ENCODE peak calls at places on chromosome 17, in five cellular contexts. L, B, V, J and W are unnamed samples.

GRCh38 chr17:45973099-45973838 is 25.8 kb upstream of the STH start:
- DNase-seq in L (no peak), B (peak; percentile 40), V (no peak), J (no peak), W (no peak)

GRCh38 chr17:1032391-1032790 is 35.5 kb downstream of the TIMM22 start:
- DNase-seq in L (no peak), B (no peak), V (no peak), J (no peak), W (no peak)

GRCh38 chr17:28996554-28997096 is 9.2 kb downstream of the SEZ6 start:
- DNase-seq in L (no peak), B (no peak), V (no peak), J (no peak), W (no peak)

GRCh38 chr17:17827826-17828621 is 8.8 kb downstream of the SREBF1 start:
- DNase-seq in L (no peak), B (no peak), V (no peak), J (no peak), W (no peak)

GRCh38 chr17:59416184-59416583 is 84.7 kb downstream of the YPEL2 start:
- DNase-seq in L (no peak), B (no peak), V (no peak), J (no peak), W (no peak)

GRCh38 chr17:62630365-62631085 is 3.1 kb downstream of the MRC2 start:
- DNase-seq in L (no peak), B (no peak), V (no peak), J (no peak), W (no peak)

GRCh38 chr17:51442112-51442865 is 181.9 kb downstream of the UTP18 start:
- DNase-seq in L (no peak), B (no peak), V (no peak), J (no peak), W (no peak)

GRCh38 chr17:80982426-80982974 is 9.1 kb upstream of the CHMP6 start:
- DNase-seq in L (no peak), B (no peak), V (no peak), J (no peak), W (no peak)

GRCh38 chr17:9531080-9531479 is 44.5 kb downstream of the STX8 start:
- DNase-seq in L (no peak), B (no peak), V (no peak), J (no peak), W (no peak)

GRCh38 chr17:66264696-66265095 is 35.5 kb upstream of the APOH start:
- DNase-seq in L (no peak), B (no peak), V (no peak), J (no peak), W (no peak)

GRCh38 chr17:19304209-19304608 is 58.3 kb downstream of the B9D1 start:
- DNase-seq in L (no peak), B (peak; percentile 81), V (no peak), J (no peak), W (no peak)

GRCh38 chr17:66548158-66548557 is 245.7 kb downstream of the PRKCA start:
- DNase-seq in L (no peak), B (no peak), V (no peak), J (no peak), W (no peak)

GRCh38 chr17:7992924-7993323 is 9.5 kb upstream of the GUCY2D start:
- DNase-seq in L (no peak), B (no peak), V (no peak), J (no peak), W (no peak)

GRCh38 chr17:3750296-3750695 is 26.6 kb downstream of the HASPIN start:
- DNase-seq in L (no peak), B (no peak), V (no peak), J (no peak), W (no peak)

GRCh38 chr17:39144414-39144813 is 7.0 kb downstream of the PLXDC1 start:
- DNase-seq in L (no peak), B (peak; percentile 95), V (no peak), J (peak; percentile 69), W (no peak)

GRCh38 chr17:64343833-64344637 is 46.6 kb downstream of the PECAM1 start:
- DNase-seq in L (peak; percentile 45), B (peak; percentile 85), V (no peak), J (no peak), W (no peak)

GRCh38 chr17:61294777-61295176 is 104.9 kb upstream of the TBX2 start:
- DNase-seq in L (no peak), B (no peak), V (no peak), J (no peak), W (no peak)

GRCh38 chr17:81905424-81905875 is 3.4 kb downstream of the NPB start:
- DNase-seq in L (no peak), B (no peak), V (no peak), J (no peak), W (no peak)

GRCh38 chr17:80264048-80264792 is 3.6 kb downstream of the RNF213 start:
- DNase-seq in L (no peak), B (no peak), V (peak; percentile 37), J (no peak), W (no peak)

GRCh38 chr17:82936768-82937171 is 96.9 kb upstream of the ZNF750 start:
- DNase-seq in L (no peak), B (no peak), V (no peak), J (no peak), W (peak; percentile 57)

GRCh38 chr17:62105361-62105760 is 40.3 kb upstream of the MED13 start:
- DNase-seq in L (no peak), B (no peak), V (no peak), J (no peak), W (no peak)

GRCh38 chr17:34842235-34842634 is 119.0 kb downstream of the CCT6B start:
- DNase-seq in L (no peak), B (no peak), V (no peak), J (no peak), W (no peak)

GRCh38 chr17:83106913-83107655 is 27.7 kb downstream of the METRNL start:
- DNase-seq in L (no peak), B (no peak), V (no peak), J (peak; percentile 20), W (no peak)

GRCh38 chr17:35218901-35219300 is 24.0 kb upstream of the SLFN5 start:
- DNase-seq in L (no peak), B (no peak), V (no peak), J (no peak), W (no peak)

GRCh38 chr17:33459078-33459940 is 166.2 kb upstream of the ASIC2 start:
- DNase-seq in L (no peak), B (no peak), V (no peak), J (peak; percentile 9), W (no peak)

GRCh38 chr17:81471804-81472456 is 40.7 kb downstream of the ACTG1 start:
- DNase-seq in L (peak; percentile 74), B (peak; percentile 60), V (no peak), J (peak; percentile 80), W (no peak)

GRCh38 chr17:19381361-19381740 is 3.1 kb downstream of the MAPK7 start:
- DNase-seq in L (no peak), B (no peak), V (no peak), J (no peak), W (peak; percentile 73)

GRCh38 chr17:31390426-31390747 is 1.1 kb upstream of the RAB11FIP4 start:
- DNase-seq in L (no peak), B (no peak), V (no peak), J (no peak), W (no peak)

GRCh38 chr17:81999975-82000802 is 22.5 kb downstream of the CENPX start:
- DNase-seq in L (no peak), B (no peak), V (no peak), J (no peak), W (no peak)

GRCh38 chr17:57461082-57461481 is 204.8 kb downstream of the MSI2 start:
- DNase-seq in L (no peak), B (no peak), V (no peak), J (no peak), W (no peak)

GRCh38 chr17:28547096-28547622 is 5.3 kb downstream of the UNC119 start:
- DNase-seq in L (no peak), B (no peak), V (no peak), J (no peak), W (no peak)

GRCh38 chr17:7711356-7711755 is 6.2 kb upstream of the DNAH2 start:
- DNase-seq in L (no peak), B (no peak), V (no peak), J (no peak), W (no peak)

GRCh38 chr17:49859991-49860953 is 12.4 kb upstream of the TAC4 start:
- DNase-seq in L (no peak), B (no peak), V (no peak), J (no peak), W (no peak)

DNA sequence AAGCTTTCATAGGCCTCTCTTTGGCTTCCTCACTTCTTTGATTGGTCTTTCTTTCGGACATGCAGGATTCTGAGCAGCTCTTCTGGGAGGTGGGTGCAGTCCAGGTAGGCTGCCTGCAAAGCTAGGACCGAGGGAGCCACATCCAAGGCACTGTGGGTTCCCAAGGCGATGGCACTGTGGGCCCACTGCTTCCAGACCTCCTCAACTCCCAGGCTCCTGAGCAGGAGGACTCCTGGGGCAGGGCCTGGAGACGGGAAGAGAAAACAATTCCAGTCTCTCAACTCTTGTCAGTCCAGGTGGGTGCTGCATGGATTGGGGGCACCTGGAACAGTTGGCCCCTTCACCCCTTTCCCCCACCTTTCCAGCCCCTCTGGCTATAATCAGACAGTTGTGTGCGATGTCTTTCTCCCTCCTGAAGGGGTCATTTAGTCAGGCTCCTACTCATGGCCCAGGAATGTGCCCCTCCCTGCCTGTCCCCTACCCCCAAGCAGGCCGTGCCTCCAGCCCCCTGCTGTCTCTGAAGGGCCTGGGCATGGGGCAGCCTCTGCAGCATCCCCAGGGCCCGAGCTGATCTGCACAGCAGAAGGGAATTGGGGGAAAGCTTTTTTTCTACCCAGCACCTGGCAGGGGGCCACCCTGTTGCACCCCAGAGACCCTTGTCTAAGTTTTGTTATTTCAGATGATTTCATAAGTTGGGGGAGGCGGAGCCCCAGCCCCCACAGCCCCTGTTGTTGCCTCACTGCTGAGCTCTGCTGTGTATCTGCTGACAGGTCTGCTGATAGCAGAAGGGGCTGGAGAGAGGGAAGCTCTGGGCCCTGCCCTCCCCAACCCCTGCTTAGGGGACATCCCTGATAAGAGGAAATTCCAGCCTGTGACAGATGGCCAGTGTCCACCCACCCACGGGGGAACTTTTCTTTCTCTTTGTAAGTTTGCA is 330.3 kb downstream of the SEC14L1 start:
- DNase-seq in L (no peak), B (peak; percentile 43), V (no peak), J (peak; percentile 67), W (no peak)
- H3K4me3 ChIP-seq in L (no peak overlapping the region), B (no peak overlapping the region), V (no peak overlapping the region), J (no peak overlapping the region), W (no peak overlapping the region)

DNA sequence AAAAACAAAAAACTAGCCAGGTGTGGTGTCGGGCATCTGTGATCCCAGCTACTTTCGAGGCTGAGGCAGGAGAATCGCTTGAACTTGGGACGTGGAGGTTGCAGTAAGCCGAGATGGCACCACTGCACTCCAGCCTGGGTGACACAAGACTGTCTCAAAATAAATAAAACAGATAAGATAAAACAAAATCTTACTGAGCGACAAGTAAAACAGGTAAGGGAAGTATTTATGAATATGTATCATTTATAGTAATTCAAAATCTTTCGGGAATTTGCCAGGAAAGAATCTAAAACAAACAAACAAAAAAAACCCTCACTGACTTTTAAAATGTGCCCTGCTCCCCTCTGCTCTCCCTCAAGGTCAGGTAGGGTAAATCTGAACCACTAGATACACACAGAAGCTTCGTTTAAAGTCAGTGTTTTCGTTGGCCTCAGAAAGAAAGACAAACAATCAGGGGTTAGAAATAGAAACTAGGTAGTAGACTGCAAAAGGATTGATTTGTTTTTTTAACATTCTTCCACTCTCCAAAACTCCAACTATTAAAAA is 2.1 kb downstream of the PRPSAP1 start:
- DNase-seq in L (no peak), B (no peak), V (no peak), J (no peak), W (no peak)
- H3K4me3 ChIP-seq in L (no peak overlapping the region), B (no peak overlapping the region), V (no peak overlapping the region), J (no peak overlapping the region), W (no peak overlapping the region)

GRCh38 chr17:79095345-79096055 is 20.9 kb downstream of the ENGASE start:
- DNase-seq in L (no peak), B (no peak), V (no peak), J (no peak), W (no peak)
- H3K4me3 ChIP-seq in L (no peak overlapping the region), B (no peak overlapping the region), V (no peak overlapping the region), J (no peak overlapping the region), W (no peak overlapping the region)

GRCh38 chr17:48647964-48648245 is 21.7 kb upstream of the HOXB9 start:
- DNase-seq in L (no peak), B (no peak), V (no peak), J (no peak), W (no peak)
- H3K4me3 ChIP-seq in L (no peak overlapping the region), B (no peak overlapping the region), V (no peak overlapping the region), J (no peak overlapping the region), W (peak overlapping the region; percentile 68)